ENCODE peak calls at places on chromosomes 5 and 9, in seven cellular contexts. M is HTR-8/SVneo, J is lower lobe of right lung, W is SK-MEL-5, Q is psoas muscle, G is fibroblast of pulmonary artery, S is 8988T. C is an unnamed sample.

GRCh38 chr5:16596541-16596940 is 20.3 kb downstream of the RETREG1 start:
- DNase-seq in M (no peak), J (no peak), W (peak), Q (no peak), G (no peak), S (no peak), C (no peak)

GRCh38 chr9:99445377-99445891 is 223.4 kb downstream of the SEC61B start:
- DNase-seq in M (peak), J (no peak), W (no peak), Q (peak), G (peak), S (no peak), C (peak)

GRCh38 chr9:126565336-126566128 is 48.2 kb upstream of the LMX1B start:
- DNase-seq in M (no peak), J (no peak), W (no peak), Q (no peak), G (no peak), S (no peak), C (no peak)

GRCh38 chr9:22169732-22170131 is 160.6 kb upstream of the CDKN2B start:
- DNase-seq in M (no peak), J (no peak), W (no peak), Q (no peak), G (no peak), S (no peak), C (no peak)

GRCh38 chr9:26551971-26552370 is 340.6 kb downstream of the CAAP1 start:
- DNase-seq in M (no peak), J (no peak), W (no peak), Q (no peak), G (no peak), S (no peak), C (no peak)

GRCh38 chr9:636931-637591 is 204.4 kb upstream of the DMRT1 start:
- DNase-seq in M (no peak), J (no peak), W (no peak), Q (no peak), G (no peak), S (no peak), C (no peak)

GRCh38 chr5:106730912-106731311 is 939.8 kb downstream of the EFNA5 start:
- DNase-seq in M (no peak), J (no peak), W (no peak), Q (no peak), G (no peak), S (no peak), C (no peak)

GRCh38 chr9:93085676-93086075 is 10.3 kb upstream of the CARD19 start:
- DNase-seq in M (no peak), J (peak), W (no peak), Q (no peak), G (no peak), S (no peak), C (no peak)

GRCh38 chr5:169302046-169302445 is 1.1 kb upstream of the SLIT3 start:
- DNase-seq in M (no peak), J (no peak), W (no peak), Q (no peak), G (no peak), S (no peak), C (no peak)

GRCh38 chr5:30099634-30100033 is 1093.9 kb upstream of the CDH6 start:
- DNase-seq in M (peak), J (no peak), W (peak), Q (no peak), G (peak), S (no peak), C (no peak)

GRCh38 chr5:39395521-39395920 is 29.3 kb downstream of the DAB2 start:
- DNase-seq in M (no peak), J (no peak), W (peak), Q (no peak), G (no peak), S (no peak), C (no peak)

GRCh38 chr5:14675309-14675708 is 10.8 kb downstream of the OTULIN start:
- DNase-seq in M (no peak), J (no peak), W (no peak), Q (no peak), G (no peak), S (no peak), C (no peak)

GRCh38 chr5:151085517-151086031 is 4.7 kb upstream of the TNIP1 start:
- DNase-seq in M (no peak), J (peak), W (no peak), Q (peak), G (peak), S (no peak), C (no peak)

GRCh38 chr5:138438003-138438723 is 694 bp upstream of the REEP2 start:
- DNase-seq in M (no peak), J (no peak), W (no peak), Q (no peak), G (no peak), S (no peak), C (no peak)

GRCh38 chr5:179275941-179276837 is 69.1 kb downstream of the ADAMTS2 start:
- DNase-seq in M (peak), J (peak), W (no peak), Q (peak), G (peak), S (no peak), C (no peak)

GRCh38 chr5:132778129-132778528 is 1.1 kb upstream of the SEPTIN8 start:
- DNase-seq in M (no peak), J (no peak), W (no peak), Q (no peak), G (no peak), S (no peak), C (no peak)

GRCh38 chr9:110444911-110445310 is 107.2 kb upstream of the TXNDC8 start:
- DNase-seq in M (no peak), J (no peak), W (no peak), Q (no peak), G (peak), S (no peak), C (no peak)

GRCh38 chr5:40447438-40447837 is 232.3 kb upstream of the PTGER4 start:
- DNase-seq in M (no peak), J (no peak), W (no peak), Q (no peak), G (peak), S (no peak), C (no peak)

GRCh38 chr9:115524467-115525059 is 406.6 kb upstream of the TNC start:
- DNase-seq in M (peak), J (no peak), W (peak), Q (no peak), G (peak), S (no peak), C (peak)

C was measured in nucleus accumbens.